ENCODE peak calls at places on chromosomes 3 and 15, in four cellular contexts. S is colonic mucosa, W is cardiac muscle cell, Q is fibroblast of lung. K is an unnamed sample. For H3K4me1, the result is how much of the 10 kb centered on the place peaks cover.

GRCh38 chr3:38497026-38497425 is 886 bp downstream of the EXOG start:
- DNase-seq in S (no peak), W (peak), Q (no peak), K (no peak)

GRCh38 chr15:75171408-75171807 is 30.3 kb upstream of the C15orf39 start:
- DNase-seq in S (no peak), W (peak), Q (peak), K (no peak)

GRCh38 chr15:85554852-85555521 is 174.6 kb downstream of the AKAP13 start:
- DNase-seq in S (no peak), W (no peak), Q (no peak), K (no peak)

GRCh38 chr3:11020764-11021163 is 28.2 kb downstream of the SLC6A1 start:
- DNase-seq in S (no peak), W (no peak), Q (no peak), K (no peak)

GRCh38 chr15:63904042-63904441 is 70.3 kb upstream of the HERC1 start:
- DNase-seq in S (no peak), W (no peak), Q (no peak), K (no peak)

GRCh38 chr15:81117136-81117535 is 16.9 kb upstream of the CFAP161 start:
- DNase-seq in S (no peak), W (peak), Q (peak), K (no peak)

GRCh38 chr3:104388624-104389023 is 978.1 kb upstream of the ALCAM start:
- DNase-seq in S (no peak), W (peak), Q (peak), K (no peak)

GRCh38 chr15:45776772-45777171 is 141.9 kb downstream of the SQOR start:
- DNase-seq in S (no peak), W (no peak), Q (no peak), K (no peak)

GRCh38 chr15:40246496-40247275 is 7.8 kb downstream of the PAK6 start:
- DNase-seq in S (no peak), W (no peak), Q (no peak), K (no peak)

GRCh38 chr3:12193485-12194165 is 34.9 kb upstream of the TIMP4 start:
- DNase-seq in S (peak), W (peak), Q (peak), K (no peak)

GRCh38 chr3:23663661-23664186 is 142.0 kb upstream of the UBE2E1 start:
- DNase-seq in S (no peak), W (no peak), Q (no peak), K (no peak)

GRCh38 chr3:169173231-169173630 is 490.3 kb downstream of the MECOM start:
- DNase-seq in S (peak), W (peak), Q (no peak), K (peak)

GRCh38 chr3:13142552-13143380 is 69.5 kb upstream of the IQSEC1 start:
- DNase-seq in S (no peak), W (no peak), Q (no peak), K (no peak)

GRCh38 chr3:43248194-43248593 is 38.1 kb upstream of the SNRK start:
- DNase-seq in S (no peak), W (no peak), Q (no peak), K (no peak)

GRCh38 chr3:39126532-39127071 is 19.1 kb downstream of the TTC21A start:
- DNase-seq in S (peak), W (peak), Q (peak), K (peak)

GRCh38 chr3:111434941-111435622 is 106.9 kb upstream of the CD96 start:
- DNase-seq in S (no peak), W (no peak), Q (no peak), K (no peak)

GRCh38 chr3:37859908-37860199 is 1.8 kb upstream of the CTDSPL start:
- DNase-seq in S (no peak), W (no peak), Q (no peak), K (no peak)

GRCh38 chr3:53384465-53385277 is 37.3 kb upstream of the DCP1A start:
- DNase-seq in S (no peak), W (no peak), Q (no peak), K (no peak)

GRCh38 chr3:160413613-160414248 is 14.3 kb downstream of the SMC4 start:
- DNase-seq in S (peak), W (peak), Q (peak), K (peak)

GRCh38 chr3:55376753-55377347 is 110.3 kb downstream of the WNT5A start:
- DNase-seq in S (no peak), W (no peak), Q (no peak), K (no peak)

GRCh38 chr3:13148126-13148525 is 74.9 kb upstream of the IQSEC1 start:
- DNase-seq in S (no peak), W (no peak), Q (no peak), K (no peak)

GRCh38 chr15:92821491-92822116 is 78.5 kb upstream of the CHD2 start:
- DNase-seq in S (no peak), W (no peak), Q (no peak), K (peak)

GRCh38 chr3:134197681-134198261 is 52.9 kb downstream of the RYK start:
- DNase-seq in S (no peak), W (peak), Q (peak), K (peak)

GRCh38 chr15:25849431-25849921 is 13.7 kb downstream of the ATP10A start:
- DNase-seq in S (no peak), W (peak), Q (peak), K (peak)

GRCh38 chr15:76058714-76059319 is 968 bp upstream of the TMEM266 start:
- DNase-seq in S (peak), W (peak), Q (peak), K (peak)

GRCh38 chr3:183857863-183858262 is 26.8 kb downstream of the PARL start:
- DNase-seq in S (no peak), W (peak), Q (no peak), K (no peak)

GRCh38 chr3:112293368-112294321 is at the start of gene SLC9C1:
- DNase-seq in S (peak), W (peak), Q (peak), K (peak)

GRCh38 chr3:129106320-129106719 is 15.3 kb downstream of the RAB43 start:
- DNase-seq in S (no peak), W (no peak), Q (no peak), K (no peak)

GRCh38 chr3:11465744-11466611 is 177.7 kb downstream of the VGLL4 start:
- DNase-seq in S (peak), W (peak), Q (peak), K (peak)

GRCh38 chr15:100002091-100002620 is 268.9 kb upstream of the LYSMD4 start:
- DNase-seq in S (no peak), W (no peak), Q (no peak), K (peak)

GRCh38 chr3:50262778-50263177 is 6.2 kb upstream of the SEMA3B start:
- DNase-seq in S (no peak), W (no peak), Q (no peak), K (no peak)

GRCh38 chr3:111915905-111916304 is 56.8 kb downstream of the PHLDB2 start:
- DNase-seq in S (no peak), W (peak), Q (no peak), K (no peak)

GRCh38 chr3:114623420-114624046 is 329.7 kb downstream of the TIGIT start:
- DNase-seq in S (no peak), W (peak), Q (no peak), K (no peak)

GRCh38 chr3:30672959-30673358 is 66.6 kb downstream of the TGFBR2 start:
- DNase-seq in S (no peak), W (peak), Q (no peak), K (no peak)

GRCh38 chr15:54660356-54660755 is 536.4 kb downstream of the RSL24D1 start:
- DNase-seq in S (no peak), W (no peak), Q (no peak), K (no peak)

GRCh38 chr15:54659668-54660067 is 537.1 kb downstream of the RSL24D1 start:
- DNase-seq in S (peak), W (no peak), Q (no peak), K (no peak)
- H3K4me1 ChIP-seq in S (under half), W (under half), Q (under half), K (under half)

GRCh38 chr15:68262514-68263356 is 14.8 kb upstream of the FEM1B start:
- DNase-seq in S (no peak), W (no peak), Q (no peak), K (peak)
- H3K4me1 ChIP-seq in S (under half), W (under half), Q (under half), K (under half)

DNA sequence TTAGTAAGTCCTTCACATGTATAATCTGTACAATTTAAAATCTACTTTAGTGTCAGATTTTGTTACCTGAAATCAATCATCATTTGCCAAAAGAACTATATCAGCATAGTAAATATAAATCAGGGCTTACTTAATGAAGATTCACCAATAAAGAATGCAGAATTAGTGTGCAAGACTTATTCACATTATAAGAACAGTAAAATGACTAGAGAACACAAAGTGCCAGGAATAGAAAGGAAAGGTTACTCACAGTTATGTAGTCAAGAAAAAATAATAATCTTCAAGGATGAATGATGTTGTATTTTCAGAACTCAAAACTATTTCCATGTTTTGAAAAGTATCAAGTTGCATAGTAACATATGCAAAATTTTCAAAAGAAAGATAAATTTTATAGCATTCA is 891.9 kb downstream of the ROBO1 start:
- DNase-seq in S (no peak), W (no peak), Q (peak), K (no peak)
- H3K4me1 ChIP-seq in S (under half), W (under half), Q (under half), K (half or more)

GRCh38 chr3:127003601-127004280 is 20.8 kb downstream of the PLXNA1 start:
- DNase-seq in S (no peak), W (no peak), Q (no peak), K (no peak)

GRCh38 chr3:127004641-127005397 is 21.9 kb downstream of the PLXNA1 start:
- DNase-seq in S (no peak), W (no peak), Q (no peak), K (no peak)

GRCh38 chr3:127002195-127003174 is 19.6 kb downstream of the PLXNA1 start:
- DNase-seq in S (peak), W (peak), Q (peak), K (peak)

GRCh38 chr3:127001486-127002194 is 18.7 kb downstream of the PLXNA1 start:
- DNase-seq in S (no peak), W (no peak), Q (no peak), K (no peak)

DNA sequence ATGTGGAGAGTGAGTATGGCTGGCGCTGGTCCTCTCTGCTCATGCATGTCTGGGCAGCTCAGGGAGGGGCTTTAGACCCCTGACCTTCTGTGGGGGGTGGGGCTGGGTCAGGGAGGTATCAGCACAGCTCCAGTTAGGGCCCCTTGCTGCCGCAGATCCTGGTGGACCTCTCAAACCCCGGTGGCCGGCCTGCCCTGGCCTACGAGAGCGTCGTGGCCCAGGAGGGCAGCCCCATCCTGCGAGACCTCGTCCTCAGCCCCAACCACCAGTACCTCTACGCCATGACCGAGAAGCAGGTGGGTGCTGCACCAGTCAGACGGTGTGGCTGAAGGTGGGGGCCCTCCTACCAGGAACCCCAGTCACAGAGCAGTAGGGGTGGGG is 20.2 kb downstream of the PLXNA1 start:
- DNase-seq in S (no peak), W (no peak), Q (no peak), K (no peak)
- H3K4me1 ChIP-seq in S (under half), W (under half), Q (under half), K (under half)

GRCh38 chr15:51861557-51862350 is 32.3 kb downstream of the TMOD3 start:
- DNase-seq in S (no peak), W (no peak), Q (no peak), K (no peak)
- H3K4me1 ChIP-seq in S (under half), W (under half), Q (under half), K (under half)

DNA sequence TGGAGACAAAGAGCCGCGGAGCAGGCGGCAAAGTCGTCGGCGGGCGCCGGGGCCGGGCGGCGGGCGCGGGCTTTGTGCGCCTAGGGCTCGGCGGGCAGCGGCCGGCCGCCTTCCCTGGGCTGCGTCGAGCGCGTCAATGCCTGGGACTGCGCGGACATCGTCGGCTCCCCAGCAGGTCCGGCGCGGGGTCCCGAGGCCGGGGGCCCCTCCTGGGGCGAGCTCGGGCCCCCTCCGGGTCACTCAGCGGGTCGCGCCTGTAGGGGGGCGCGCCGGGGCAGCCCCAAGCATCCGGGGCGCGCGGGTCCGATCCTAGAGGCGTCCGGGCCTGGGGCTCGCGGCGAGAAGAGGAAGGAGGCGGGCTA is 761 bp downstream of the TLE3 start:
- DNase-seq in S (no peak), W (no peak), Q (no peak), K (no peak)
- H3K4me1 ChIP-seq in S (under half), W (under half), Q (under half), K (under half)

GRCh38 chr3:60313382-60313781 is 937.9 kb downstream of the FHIT start:
- DNase-seq in S (no peak), W (no peak), Q (no peak), K (no peak)

GRCh38 chr3:60319179-60319858 is 931.9 kb downstream of the FHIT start:
- DNase-seq in S (no peak), W (no peak), Q (no peak), K (no peak)

GRCh38 chr3:60314064-60314463 is 937.2 kb downstream of the FHIT start:
- DNase-seq in S (no peak), W (no peak), Q (peak), K (no peak)

DNA sequence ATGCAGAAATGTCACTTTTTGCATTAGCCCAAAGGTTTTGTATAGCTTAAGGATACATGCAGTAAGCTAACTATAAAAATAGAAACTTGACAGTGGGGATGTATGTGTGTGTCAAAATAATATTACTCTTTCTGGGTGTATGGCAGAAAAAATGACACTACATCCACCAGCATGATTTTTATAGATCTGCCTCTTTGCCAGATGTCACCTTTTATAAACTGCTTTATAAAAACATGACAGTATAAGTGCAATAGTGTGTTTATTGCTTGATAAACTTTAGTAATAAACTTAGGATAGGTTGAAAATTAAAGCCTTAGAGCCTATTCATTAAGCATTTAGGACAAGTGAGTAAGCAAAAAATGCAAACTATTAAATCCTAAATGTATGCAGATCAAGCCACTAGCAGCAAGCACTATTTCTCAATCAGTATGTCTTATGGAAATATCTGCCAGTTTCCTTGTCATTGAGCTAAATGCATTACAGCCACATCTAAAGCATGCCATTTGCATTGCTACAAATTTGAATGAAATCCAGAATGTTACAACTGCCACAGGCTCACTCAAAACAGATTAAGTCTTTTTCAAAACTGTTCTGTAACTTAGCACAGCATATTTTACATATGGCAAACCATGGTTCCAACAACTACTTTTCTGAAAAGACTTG is 935.0 kb downstream of the FHIT start:
- DNase-seq in S (no peak), W (peak), Q (peak), K (peak)
- H3K4me1 ChIP-seq in S (under half), W (under half), Q (under half), K (half or more)

GRCh38 chr3:126351771-126352475 is 5.3 kb downstream of the KLF15 start:
- DNase-seq in S (no peak), W (no peak), Q (no peak), K (peak)

GRCh38 chr3:126355251-126355650 is 2.0 kb downstream of the KLF15 start:
- DNase-seq in S (no peak), W (no peak), Q (no peak), K (no peak)

GRCh38 chr3:126354776-126355175 is 2.4 kb downstream of the KLF15 start:
- DNase-seq in S (no peak), W (no peak), Q (no peak), K (no peak)

GRCh38 chr3:126352476-126353454 is 4.4 kb downstream of the KLF15 start:
- DNase-seq in S (no peak), W (peak), Q (peak), K (no peak)

GRCh38 chr3:126353694-126354321 is 3.4 kb downstream of the KLF15 start:
- DNase-seq in S (no peak), W (no peak), Q (no peak), K (no peak)
- H3K4me1 ChIP-seq in S (under half), W (under half), Q (under half), K (under half)